ENCODE peak calls at places on chromosomes 4 and X, in four cellular contexts. One of them, this sample, is unnamed. For H3K27me3, the result is how much of the 10 kb centered on the place peaks cover.

GRCh38 chr4:98564847-98565246 is 93.6 kb downstream of the TSPAN5 start:
- DNase-seq in mesendoderm: no peak
- DNase-seq in lower lobe of right lung: no peak
- DNase-seq in left ventricle myocardium inferior: no peak
- DNase-seq in this sample: no peak

GRCh38 chr4:20454440-20455037 is 202.8 kb downstream of the SLIT2 start:
- DNase-seq in left ventricle myocardium inferior: no peak
- DNase-seq in lower lobe of right lung: no peak
- DNase-seq in mesendoderm: no peak
- DNase-seq in this sample: no peak

GRCh38 chr4:2482693-2483092 is 13.8 kb downstream of the RNF4 start:
- DNase-seq in mesendoderm: no peak
- DNase-seq in left ventricle myocardium inferior: peak
- DNase-seq in lower lobe of right lung: no peak
- DNase-seq in this sample: peak

GRCh38 chr4:123120473-123120872 is 198.1 kb upstream of the NUDT6 start:
- DNase-seq in left ventricle myocardium inferior: no peak
- DNase-seq in mesendoderm: no peak
- DNase-seq in lower lobe of right lung: no peak
- DNase-seq in this sample: no peak

GRCh38 chr4:81607947-81608346 is 136.2 kb upstream of the RASGEF1B start:
- DNase-seq in lower lobe of right lung: no peak
- DNase-seq in left ventricle myocardium inferior: no peak
- DNase-seq in mesendoderm: no peak
- DNase-seq in this sample: no peak

GRCh38 chrX:51694254-51694653 is 11.6 kb upstream of the CENPVL2 start:
- DNase-seq in mesendoderm: no peak
- DNase-seq in lower lobe of right lung: no peak
- DNase-seq in left ventricle myocardium inferior: no peak
- DNase-seq in this sample: no peak

GRCh38 chr4:100147198-100147597 is 43.1 kb downstream of the DDIT4L start:
- DNase-seq in lower lobe of right lung: no peak
- DNase-seq in left ventricle myocardium inferior: no peak
- DNase-seq in mesendoderm: no peak
- DNase-seq in this sample: no peak

GRCh38 chr4:3614731-3614980 is 82.4 kb upstream of the LRPAP1 start:
- DNase-seq in lower lobe of right lung: no peak
- DNase-seq in left ventricle myocardium inferior: no peak
- DNase-seq in mesendoderm: no peak
- DNase-seq in this sample: peak

GRCh38 chrX:13266641-13267420 is 53.0 kb downstream of the ATXN3L start:
- DNase-seq in lower lobe of right lung: no peak
- DNase-seq in mesendoderm: peak
- DNase-seq in left ventricle myocardium inferior: no peak
- DNase-seq in this sample: no peak

GRCh38 chr4:106048250-106048931 is 153.1 kb downstream of the NPNT start:
- DNase-seq in mesendoderm: no peak
- DNase-seq in left ventricle myocardium inferior: no peak
- DNase-seq in lower lobe of right lung: no peak
- DNase-seq in this sample: no peak

GRCh38 chr4:244471-244870 is 60.8 kb downstream of the ZNF732 start:
- DNase-seq in left ventricle myocardium inferior: no peak
- DNase-seq in mesendoderm: peak
- DNase-seq in lower lobe of right lung: no peak
- DNase-seq in this sample: no peak

GRCh38 chr4:108885211-108885610 is 122.4 kb upstream of the ETNPPL start:
- DNase-seq in mesendoderm: no peak
- DNase-seq in lower lobe of right lung: no peak
- DNase-seq in left ventricle myocardium inferior: no peak
- DNase-seq in this sample: no peak

GRCh38 chr4:119721878-119722277 is 93.3 kb upstream of the PDE5A start:
- DNase-seq in left ventricle myocardium inferior: no peak
- DNase-seq in mesendoderm: no peak
- DNase-seq in lower lobe of right lung: no peak
- DNase-seq in this sample: no peak

GRCh38 chrX:74449322-74449936 is 28.1 kb downstream of the SLC16A2 start:
- DNase-seq in lower lobe of right lung: no peak
- DNase-seq in left ventricle myocardium inferior: no peak
- DNase-seq in mesendoderm: no peak
- DNase-seq in this sample: no peak

GRCh38 chr4:15955670-15956069 is 7.3 kb downstream of the FGFBP2 start:
- DNase-seq in left ventricle myocardium inferior: no peak
- DNase-seq in mesendoderm: peak
- DNase-seq in lower lobe of right lung: no peak
- DNase-seq in this sample: no peak

GRCh38 chrX:8730812-8731578 is 942 bp downstream of the ANOS1 start:
- DNase-seq in mesendoderm: no peak
- DNase-seq in lower lobe of right lung: no peak
- DNase-seq in left ventricle myocardium inferior: no peak
- DNase-seq in this sample: peak

GRCh38 chrX:22526339-22526738 is 253.6 kb downstream of the CBLL2 start:
- DNase-seq in mesendoderm: no peak
- DNase-seq in left ventricle myocardium inferior: no peak
- DNase-seq in lower lobe of right lung: no peak
- DNase-seq in this sample: no peak

GRCh38 chr4:88591787-88592599 is at the start of gene HERC3:
- DNase-seq in mesendoderm: peak
- DNase-seq in left ventricle myocardium inferior: peak
- DNase-seq in lower lobe of right lung: peak
- DNase-seq in this sample: peak

GRCh38 chrX:96480081-96480480 is 204.6 kb upstream of the DIAPH2 start:
- DNase-seq in left ventricle myocardium inferior: no peak
- DNase-seq in lower lobe of right lung: no peak
- DNase-seq in mesendoderm: no peak
- DNase-seq in this sample: no peak

GRCh38 chrX:135544338-135544948 is 24.0 kb downstream of the INTS6L start:
- DNase-seq in mesendoderm: no peak
- DNase-seq in lower lobe of right lung: no peak
- DNase-seq in left ventricle myocardium inferior: no peak
- DNase-seq in this sample: no peak
- H3K27me3 ChIP-seq in mesendoderm: under half
- H3K27me3 ChIP-seq in lower lobe of right lung: under half
- H3K27me3 ChIP-seq in left ventricle myocardium inferior: under half
- H3K27me3 ChIP-seq in this sample: under half

DNA sequence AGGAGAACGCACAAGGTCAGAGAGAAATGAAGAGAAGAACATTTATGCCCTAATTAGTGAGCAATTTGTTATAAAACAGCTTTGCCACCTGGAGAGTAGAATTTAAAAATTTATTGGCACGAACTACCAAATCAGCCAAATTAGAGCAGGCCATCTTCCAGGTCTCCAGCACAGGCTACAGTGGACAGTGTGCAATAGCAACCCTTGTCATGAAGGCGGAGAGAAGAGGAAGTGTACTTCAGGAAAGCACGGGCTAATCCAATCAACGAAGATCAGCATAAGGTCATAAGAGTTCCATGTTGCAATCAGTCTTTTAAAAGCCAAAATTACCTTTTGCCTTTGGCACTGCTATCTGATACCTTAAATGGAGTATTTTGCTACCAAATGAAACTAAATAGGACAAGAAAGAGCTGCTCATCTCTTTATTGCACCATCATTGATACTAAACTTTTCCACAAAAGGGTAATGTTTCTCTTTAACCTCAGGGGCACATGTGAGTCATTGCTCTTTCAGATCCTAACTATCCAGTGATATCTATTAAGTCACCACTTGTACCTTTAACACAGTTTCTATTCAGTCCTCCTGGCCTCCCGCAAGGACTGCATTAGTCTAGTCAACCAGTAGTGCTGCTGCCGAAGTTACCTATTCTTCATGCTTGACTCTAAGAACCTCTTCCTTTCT is 19.9 kb downstream of the ANK2 start:
- DNase-seq in left ventricle myocardium inferior: no peak
- DNase-seq in lower lobe of right lung: no peak
- DNase-seq in mesendoderm: no peak
- DNase-seq in this sample: no peak
- H3K27me3 ChIP-seq in left ventricle myocardium inferior: under half
- H3K27me3 ChIP-seq in lower lobe of right lung: under half
- H3K27me3 ChIP-seq in mesendoderm: under half
- H3K27me3 ChIP-seq in this sample: under half

DNA sequence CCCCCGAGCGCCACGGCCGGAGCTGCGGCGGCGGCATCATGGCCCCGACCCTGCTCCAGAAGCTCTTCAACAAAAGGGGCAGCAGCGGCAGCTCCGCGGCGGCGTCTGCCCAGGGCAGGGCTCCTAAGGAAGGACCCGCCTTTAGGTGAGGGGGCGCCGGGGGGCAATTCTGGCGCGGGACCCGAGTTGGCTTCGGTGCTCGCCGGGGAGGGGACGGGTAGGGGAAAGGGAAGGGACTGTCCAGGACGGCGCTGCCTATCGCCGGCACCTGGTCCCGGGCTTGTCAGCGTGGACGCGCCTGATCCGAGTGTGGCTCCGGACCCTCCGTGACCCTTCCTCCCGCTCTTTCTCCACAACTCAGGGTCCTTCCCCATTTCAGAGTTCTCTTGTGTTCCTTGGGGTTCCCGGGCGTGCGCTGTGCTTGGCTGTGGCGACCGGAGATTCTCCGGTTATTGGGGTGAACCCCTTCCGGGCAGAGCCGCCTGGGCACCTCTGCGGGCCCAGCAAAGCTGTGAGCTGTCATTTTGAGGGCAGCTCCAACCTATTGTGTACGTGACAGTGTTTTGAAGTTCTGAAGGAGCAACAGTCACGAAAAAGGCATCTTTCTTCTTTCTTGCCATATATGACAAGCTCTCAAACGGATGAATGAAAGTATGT is 477 bp downstream of the FNIP2 start:
- DNase-seq in mesendoderm: peak
- DNase-seq in left ventricle myocardium inferior: peak
- DNase-seq in lower lobe of right lung: peak
- DNase-seq in this sample: peak
- H3K27me3 ChIP-seq in mesendoderm: under half
- H3K27me3 ChIP-seq in left ventricle myocardium inferior: under half
- H3K27me3 ChIP-seq in lower lobe of right lung: under half
- H3K27me3 ChIP-seq in this sample: under half

GRCh38 chrX:34294665-34295064 is 162.6 kb upstream of the FAM47A start:
- DNase-seq in left ventricle myocardium inferior: no peak
- DNase-seq in lower lobe of right lung: no peak
- DNase-seq in mesendoderm: no peak
- DNase-seq in this sample: no peak

DNA sequence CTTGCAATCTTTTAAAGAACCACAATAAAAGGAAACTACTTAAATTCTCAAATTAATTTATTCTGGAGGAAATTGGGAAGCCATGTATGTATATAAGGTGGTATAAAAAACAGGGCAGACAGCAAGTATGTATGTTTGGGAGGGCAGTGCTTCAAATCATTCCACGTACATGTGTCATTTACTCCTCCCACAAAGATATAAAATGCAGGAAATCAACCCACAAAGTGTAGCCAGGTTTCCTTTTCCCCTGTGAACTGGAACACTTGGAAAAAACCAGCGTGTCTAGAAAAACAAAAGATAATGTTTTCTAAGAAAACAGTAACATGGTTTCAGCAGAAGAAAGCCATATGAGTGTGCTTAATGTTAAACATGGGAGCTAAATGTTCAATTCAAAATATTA is 156.7 kb upstream of the FAM47A start:
- DNase-seq in left ventricle myocardium inferior: no peak
- DNase-seq in mesendoderm: no peak
- DNase-seq in lower lobe of right lung: no peak
- DNase-seq in this sample: no peak
- H3K27me3 ChIP-seq in left ventricle myocardium inferior: under half
- H3K27me3 ChIP-seq in mesendoderm: under half
- H3K27me3 ChIP-seq in lower lobe of right lung: under half
- H3K27me3 ChIP-seq in this sample: under half